ENCODE peak calls at places on chromosomes 12 and 14, in five cellular contexts. W is neural progenitor cell, H is ovary, S is fibroblast of lung, D is colonic mucosa. U is an unnamed sample.

GRCh38 chr14:63243646-63244045 is 39.4 kb downstream of the RHOJ start:
- DNase-seq in W (no peak), H (no peak), S (peak), D (no peak), U (no peak)

GRCh38 chr14:23392613-23393012 is 15.5 kb downstream of the MYH6 start:
- DNase-seq in W (no peak), H (no peak), S (no peak), D (no peak), U (no peak)

GRCh38 chr12:68018315-68018714 is 29.1 kb downstream of the IFNG-AS1 start:
- DNase-seq in W (no peak), H (no peak), S (no peak), D (no peak), U (no peak)

GRCh38 chr14:102295301-102295700 is 9.7 kb downstream of the MOK start:
- DNase-seq in W (no peak), H (no peak), S (peak), D (no peak), U (no peak)

GRCh38 chr12:97283297-97283696 is 179.3 kb upstream of the RMST start:
- DNase-seq in W (peak), H (no peak), S (no peak), D (no peak), U (no peak)

GRCh38 chr12:69608114-69608513 is 2.6 kb downstream of the LRRC10 start:
- DNase-seq in W (no peak), H (no peak), S (no peak), D (no peak), U (no peak)

GRCh38 chr14:91055016-91055415 is 5.4 kb downstream of the RPS6KA5 start:
- DNase-seq in W (no peak), H (no peak), S (no peak), D (no peak), U (no peak)

GRCh38 chr14:61342941-61343340 is 21.6 kb downstream of the PRKCH start:
- DNase-seq in W (no peak), H (no peak), S (no peak), D (no peak), U (no peak)

GRCh38 chr12:12819752-12820311 is 6.7 kb downstream of the DDX47 start:
- DNase-seq in W (no peak), H (peak), S (peak), D (no peak), U (peak)

GRCh38 chr12:88946377-88946997 is 366.2 kb upstream of the KITLG start:
- DNase-seq in W (no peak), H (no peak), S (peak), D (no peak), U (peak)

GRCh38 chr12:108193922-108194321 is 64.8 kb downstream of the WSCD2 start:
- DNase-seq in W (peak), H (no peak), S (no peak), D (peak), U (no peak)

GRCh38 chr12:82650627-82651337 is 35.9 kb upstream of the TMTC2 start:
- DNase-seq in W (no peak), H (no peak), S (peak), D (peak), U (no peak)

GRCh38 chr14:20970983-20971704 is 15.9 kb downstream of the RNASE2 start:
- DNase-seq in W (peak), H (peak), S (peak), D (peak), U (peak)

GRCh38 chr14:94679941-94680340 is 67.8 kb downstream of the SERPINA3 start:
- DNase-seq in W (no peak), H (no peak), S (no peak), D (no peak), U (no peak)

GRCh38 chr12:73225371-73225937 is 953.3 kb downstream of the TRHDE start:
- DNase-seq in W (no peak), H (no peak), S (no peak), D (no peak), U (no peak)

GRCh38 chr12:1835178-1836131 is 15.1 kb downstream of the LRTM2 start:
- DNase-seq in W (no peak), H (no peak), S (no peak), D (no peak), U (no peak)

GRCh38 chr12:43063642-43064041 is 474.1 kb upstream of the PRICKLE1 start:
- DNase-seq in W (no peak), H (no peak), S (peak), D (no peak), U (peak)

GRCh38 chr14:105682956-105683570 is 156.7 kb downstream of the TMEM121 start:
- DNase-seq in W (no peak), H (no peak), S (no peak), D (no peak), U (no peak)

GRCh38 chr14:69363055-69363454 is 35.0 kb downstream of the ERH start:
- DNase-seq in W (peak), H (no peak), S (peak), D (no peak), U (peak)

GRCh38 chr12:30203981-30204380 is 420.2 kb upstream of the TMTC1 start:
- DNase-seq in W (no peak), H (no peak), S (no peak), D (no peak), U (no peak)

GRCh38 chr12:30202521-30203259 is 418.9 kb upstream of the TMTC1 start:
- DNase-seq in W (no peak), H (no peak), S (no peak), D (no peak), U (no peak)

GRCh38 chr12:30201301-30202160 is 417.8 kb upstream of the TMTC1 start:
- DNase-seq in W (no peak), H (no peak), S (peak), D (no peak), U (no peak)

GRCh38 chr12:30197392-30198047 is 413.8 kb upstream of the TMTC1 start:
- DNase-seq in W (no peak), H (no peak), S (peak), D (no peak), U (peak)

DNA sequence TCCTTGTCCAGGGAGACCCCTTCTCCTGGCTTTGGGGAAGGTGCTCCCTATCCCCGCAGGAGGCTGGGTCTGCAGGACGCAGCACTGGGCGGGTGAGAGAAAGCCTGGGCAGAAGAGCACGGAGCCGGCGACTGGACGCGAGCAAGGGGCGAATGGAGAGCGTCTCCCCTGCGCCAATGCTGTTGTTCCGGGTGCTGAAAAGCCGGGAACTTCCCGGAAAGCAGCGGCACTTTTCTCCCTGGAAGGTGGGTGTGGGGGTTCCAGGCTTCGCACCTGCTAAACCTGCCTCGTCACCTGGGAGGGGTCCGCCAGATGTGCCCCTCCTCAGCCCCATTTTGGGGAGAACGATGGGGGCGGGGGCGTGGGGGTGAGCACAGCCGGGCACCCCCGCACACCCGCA is 417.1 kb upstream of the TMTC1 start:
- DNase-seq in W (no peak), H (no peak), S (peak), D (no peak), U (no peak)
- H3K4me3 ChIP-seq in W (no peak), H (no peak), S (no peak), D (no peak), U (peak)

GRCh38 chr12:111768159-111768895 is 1.6 kb downstream of the ALDH2 start:
- DNase-seq in W (no peak), H (no peak), S (no peak), D (no peak), U (no peak)
- H3K4me3 ChIP-seq in W (peak), H (peak), S (no peak), D (peak), U (no peak)

GRCh38 chr14:35617500-35617899 is 83.5 kb downstream of the INSM2 start:
- DNase-seq in W (no peak), H (no peak), S (no peak), D (no peak), U (no peak)
- H3K4me3 ChIP-seq in W (no peak), H (no peak), S (no peak), D (no peak), U (no peak)

DNA sequence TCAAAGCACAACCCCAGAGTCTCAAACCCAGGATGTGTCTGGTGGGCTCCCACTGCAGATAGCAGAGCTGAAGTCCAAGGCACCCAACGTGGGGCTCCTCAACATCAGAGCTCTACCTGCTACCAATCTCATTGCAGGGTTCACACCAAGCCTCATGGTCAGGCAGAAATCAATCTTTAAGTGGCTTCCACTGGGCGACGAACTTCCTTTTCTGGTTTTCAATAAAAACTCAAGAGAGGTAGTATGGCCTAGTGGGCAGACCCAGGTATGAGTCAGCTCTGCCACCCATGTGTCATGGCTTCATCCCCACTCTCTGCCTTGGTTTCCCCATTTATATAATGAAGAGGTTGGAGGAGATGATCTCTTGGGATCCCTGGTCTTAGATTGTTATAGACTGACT is 47.0 kb downstream of the BCL11B start:
- DNase-seq in W (no peak), H (no peak), S (no peak), D (no peak), U (no peak)
- H3K4me3 ChIP-seq in W (no peak), H (no peak), S (no peak), D (no peak), U (no peak)

DNA sequence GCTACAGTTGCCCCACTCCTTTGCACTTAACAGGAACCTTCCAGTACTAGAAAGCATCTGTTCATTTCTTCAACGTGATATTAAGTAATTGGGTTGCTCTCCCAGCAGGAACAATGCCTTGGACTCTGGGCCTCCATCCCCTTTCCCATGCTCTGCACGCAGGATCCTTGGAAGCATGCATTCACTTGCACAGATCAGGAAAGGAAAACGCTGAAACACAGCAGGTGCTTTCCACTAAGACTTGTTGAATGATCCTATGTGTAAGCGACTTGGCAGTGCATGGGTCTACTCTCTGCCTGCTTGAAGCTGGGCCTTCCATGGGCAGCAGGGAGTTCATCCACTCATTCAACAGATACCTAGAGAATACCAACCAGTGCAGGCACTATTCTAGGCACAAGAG is 2.3 kb downstream of the LTBP2 start:
- DNase-seq in W (no peak), H (no peak), S (peak), D (no peak), U (no peak)
- H3K4me3 ChIP-seq in W (no peak), H (no peak), S (peak), D (no peak), U (peak)

GRCh38 chr12:62653304-62653703 is 186.7 kb downstream of the MON2 start:
- DNase-seq in W (no peak), H (no peak), S (no peak), D (no peak), U (no peak)
- H3K4me3 ChIP-seq in W (no peak), H (no peak), S (no peak), D (no peak), U (no peak)

U was measured in skeletal muscle cell.